ENCODE peak calls at places on chromosomes 13 and 19, in ten cellular contexts. One of them, this sample, is unnamed.

GRCh38 chr19:18878058-18878797 is 17.7 kb downstream of the CERS1 start:
- DNase-seq in brain microvascular endothelial cell: no peak
- DNase-seq in AG04450: no peak
- DNase-seq in fibroblast of mammary gland: no peak
- DNase-seq in BE2C: no peak
- DNase-seq in A549: no peak
- DNase-seq in fibroblast of pulmonary artery: no peak
- DNase-seq in WERI-Rb-1: no peak
- DNase-seq in AG09309: no peak
- DNase-seq in colonic mucosa: no peak
- DNase-seq in this sample: no peak

GRCh38 chr13:103282571-103283450 is 216.6 kb upstream of the SLC10A2 start:
- DNase-seq in brain microvascular endothelial cell: peak
- DNase-seq in AG04450: peak
- DNase-seq in fibroblast of mammary gland: peak
- DNase-seq in BE2C: no peak
- DNase-seq in A549: peak
- DNase-seq in fibroblast of pulmonary artery: peak
- DNase-seq in WERI-Rb-1: no peak
- DNase-seq in AG09309: no peak
- DNase-seq in colonic mucosa: no peak
- DNase-seq in this sample: peak

GRCh38 chr19:934197-934840 is 8.5 kb downstream of the ARID3A start:
- DNase-seq in brain microvascular endothelial cell: no peak
- DNase-seq in AG04450: no peak
- DNase-seq in fibroblast of mammary gland: no peak
- DNase-seq in BE2C: no peak
- DNase-seq in A549: no peak
- DNase-seq in fibroblast of pulmonary artery: no peak
- DNase-seq in WERI-Rb-1: no peak
- DNase-seq in AG09309: no peak
- DNase-seq in colonic mucosa: no peak
- DNase-seq in this sample: no peak

GRCh38 chr13:101065314-101065713 is 351.0 kb downstream of the NALCN start:
- DNase-seq in brain microvascular endothelial cell: peak
- DNase-seq in AG04450: no peak
- DNase-seq in fibroblast of mammary gland: peak
- DNase-seq in BE2C: no peak
- DNase-seq in A549: no peak
- DNase-seq in fibroblast of pulmonary artery: no peak
- DNase-seq in WERI-Rb-1: no peak
- DNase-seq in AG09309: peak
- DNase-seq in colonic mucosa: no peak
- DNase-seq in this sample: peak

GRCh38 chr13:40206241-40207109 is 460.0 kb downstream of the FOXO1 start:
- DNase-seq in brain microvascular endothelial cell: peak
- DNase-seq in AG04450: no peak
- DNase-seq in fibroblast of mammary gland: peak
- DNase-seq in BE2C: no peak
- DNase-seq in A549: no peak
- DNase-seq in fibroblast of pulmonary artery: peak
- DNase-seq in WERI-Rb-1: no peak
- DNase-seq in AG09309: no peak
- DNase-seq in colonic mucosa: no peak
- DNase-seq in this sample: peak

GRCh38 chr19:50668416-50669318 is 19.4 kb downstream of the C19orf81 start:
- DNase-seq in brain microvascular endothelial cell: no peak
- DNase-seq in AG04450: no peak
- DNase-seq in fibroblast of mammary gland: no peak
- DNase-seq in BE2C: no peak
- DNase-seq in A549: no peak
- DNase-seq in fibroblast of pulmonary artery: no peak
- DNase-seq in WERI-Rb-1: no peak
- DNase-seq in AG09309: no peak
- DNase-seq in colonic mucosa: no peak
- DNase-seq in this sample: no peak

GRCh38 chr19:38989066-38989605 is 13.6 kb upstream of the FBXO17 start:
- DNase-seq in brain microvascular endothelial cell: no peak
- DNase-seq in AG04450: no peak
- DNase-seq in fibroblast of mammary gland: no peak
- DNase-seq in BE2C: peak
- DNase-seq in A549: peak
- DNase-seq in fibroblast of pulmonary artery: no peak
- DNase-seq in WERI-Rb-1: peak
- DNase-seq in AG09309: no peak
- DNase-seq in colonic mucosa: no peak
- DNase-seq in this sample: peak

GRCh38 chr19:39155114-39155700 is 29.6 kb downstream of the PAK4 start:
- DNase-seq in brain microvascular endothelial cell: no peak
- DNase-seq in AG04450: no peak
- DNase-seq in fibroblast of mammary gland: no peak
- DNase-seq in BE2C: peak
- DNase-seq in A549: no peak
- DNase-seq in fibroblast of pulmonary artery: no peak
- DNase-seq in WERI-Rb-1: no peak
- DNase-seq in AG09309: no peak
- DNase-seq in colonic mucosa: no peak
- DNase-seq in this sample: no peak

GRCh38 chr13:93235258-93236015 is 8.8 kb downstream of the GPC6 start:
- DNase-seq in brain microvascular endothelial cell: no peak
- DNase-seq in AG04450: no peak
- DNase-seq in fibroblast of mammary gland: peak
- DNase-seq in BE2C: no peak
- DNase-seq in A549: no peak
- DNase-seq in fibroblast of pulmonary artery: peak
- DNase-seq in WERI-Rb-1: peak
- DNase-seq in AG09309: no peak
- DNase-seq in colonic mucosa: no peak
- DNase-seq in this sample: peak

GRCh38 chr19:493391-494170 is 2.7 kb upstream of the MADCAM1 start:
- DNase-seq in brain microvascular endothelial cell: no peak
- DNase-seq in AG04450: no peak
- DNase-seq in fibroblast of mammary gland: no peak
- DNase-seq in BE2C: no peak
- DNase-seq in A549: no peak
- DNase-seq in fibroblast of pulmonary artery: no peak
- DNase-seq in WERI-Rb-1: no peak
- DNase-seq in AG09309: no peak
- DNase-seq in colonic mucosa: no peak
- DNase-seq in this sample: no peak

GRCh38 chr13:96946709-96947311 is 47.5 kb downstream of the OXGR1 start:
- DNase-seq in brain microvascular endothelial cell: no peak
- DNase-seq in AG04450: no peak
- DNase-seq in fibroblast of mammary gland: no peak
- DNase-seq in BE2C: no peak
- DNase-seq in A549: no peak
- DNase-seq in fibroblast of pulmonary artery: no peak
- DNase-seq in WERI-Rb-1: no peak
- DNase-seq in AG09309: no peak
- DNase-seq in colonic mucosa: peak
- DNase-seq in this sample: no peak

GRCh38 chr13:110340812-110341444 is 33.8 kb downstream of the COL4A2 start:
- DNase-seq in brain microvascular endothelial cell: peak
- DNase-seq in AG04450: no peak
- DNase-seq in fibroblast of mammary gland: peak
- DNase-seq in BE2C: no peak
- DNase-seq in A549: no peak
- DNase-seq in fibroblast of pulmonary artery: peak
- DNase-seq in WERI-Rb-1: no peak
- DNase-seq in AG09309: no peak
- DNase-seq in colonic mucosa: peak
- DNase-seq in this sample: peak

GRCh38 chr13:54210397-54211050 is 1181.9 kb downstream of the OLFM4 start:
- DNase-seq in brain microvascular endothelial cell: no peak
- DNase-seq in AG04450: no peak
- DNase-seq in fibroblast of mammary gland: no peak
- DNase-seq in BE2C: no peak
- DNase-seq in A549: no peak
- DNase-seq in fibroblast of pulmonary artery: no peak
- DNase-seq in WERI-Rb-1: no peak
- DNase-seq in AG09309: no peak
- DNase-seq in colonic mucosa: no peak
- DNase-seq in this sample: no peak

GRCh38 chr19:14159059-14159458 is 22.7 kb upstream of the ASF1B start:
- DNase-seq in brain microvascular endothelial cell: no peak
- DNase-seq in AG04450: no peak
- DNase-seq in fibroblast of mammary gland: no peak
- DNase-seq in BE2C: no peak
- DNase-seq in A549: no peak
- DNase-seq in fibroblast of pulmonary artery: no peak
- DNase-seq in WERI-Rb-1: no peak
- DNase-seq in AG09309: no peak
- DNase-seq in colonic mucosa: no peak
- DNase-seq in this sample: no peak

GRCh38 chr19:35718345-35719041 is 690 bp downstream of the KMT2B start:
- DNase-seq in brain microvascular endothelial cell: no peak
- DNase-seq in AG04450: no peak
- DNase-seq in fibroblast of mammary gland: no peak
- DNase-seq in BE2C: peak
- DNase-seq in A549: peak
- DNase-seq in fibroblast of pulmonary artery: peak
- DNase-seq in WERI-Rb-1: no peak
- DNase-seq in AG09309: no peak
- DNase-seq in colonic mucosa: peak
- DNase-seq in this sample: peak

GRCh38 chr13:79290595-79291244 is 115.3 kb downstream of the RBM26 start:
- DNase-seq in brain microvascular endothelial cell: no peak
- DNase-seq in AG04450: no peak
- DNase-seq in fibroblast of mammary gland: no peak
- DNase-seq in BE2C: peak
- DNase-seq in A549: no peak
- DNase-seq in fibroblast of pulmonary artery: no peak
- DNase-seq in WERI-Rb-1: peak
- DNase-seq in AG09309: no peak
- DNase-seq in colonic mucosa: no peak
- DNase-seq in this sample: peak
- TF ChIP-seq CTCF in brain microvascular endothelial cell: no peak
- TF ChIP-seq CTCF in AG04450: no peak
- TF ChIP-seq CTCF in fibroblast of mammary gland: no peak
- TF ChIP-seq CTCF in BE2C: no peak
- TF ChIP-seq CTCF in A549: no peak
- TF ChIP-seq CTCF in fibroblast of pulmonary artery: no peak
- TF ChIP-seq CTCF in WERI-Rb-1: no peak
- TF ChIP-seq CTCF in AG09309: no peak
- TF ChIP-seq CTCF in colonic mucosa: no peak
- TF ChIP-seq CTCF in this sample: no peak

DNA sequence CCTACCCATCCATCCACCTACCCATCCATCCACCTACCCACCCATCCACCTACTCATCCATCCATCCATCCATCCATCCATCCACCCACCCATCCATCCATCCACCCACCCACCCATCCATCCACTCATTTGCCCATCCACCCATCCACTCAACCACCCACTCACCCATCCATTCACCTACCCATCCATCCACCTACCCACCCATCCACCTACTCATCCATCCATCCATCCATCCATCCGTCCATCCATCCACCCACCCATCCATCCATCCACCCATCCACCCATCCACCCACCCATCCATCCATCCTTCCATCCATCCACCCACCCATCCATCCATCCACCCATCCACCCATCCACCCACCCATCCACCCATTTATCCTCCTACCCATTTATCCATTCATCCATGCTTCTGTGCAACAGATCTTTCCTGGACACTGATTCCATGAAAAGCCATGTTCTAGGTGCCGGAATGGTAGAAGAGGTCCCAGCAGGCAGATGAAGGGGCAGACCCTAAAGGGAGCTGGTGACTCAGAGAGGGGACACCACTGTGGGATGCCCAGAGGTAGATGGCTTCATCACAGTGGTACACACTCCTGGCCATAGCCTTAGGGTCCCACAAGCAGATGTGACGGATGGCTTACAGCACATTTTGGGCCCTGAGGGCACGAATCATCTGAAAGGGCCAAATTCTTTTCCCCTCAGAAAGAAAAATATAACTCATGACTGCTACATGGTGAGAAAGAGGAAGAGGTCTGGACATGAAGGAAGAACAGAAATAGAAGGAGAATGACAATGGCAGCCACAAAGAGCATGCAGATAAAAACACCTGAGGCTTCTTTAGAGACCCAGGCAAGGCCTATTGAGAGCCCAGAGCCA is 76.0 kb downstream of the KCTD15 start:
- DNase-seq in brain microvascular endothelial cell: no peak
- DNase-seq in AG04450: no peak
- DNase-seq in fibroblast of mammary gland: no peak
- DNase-seq in BE2C: no peak
- DNase-seq in A549: no peak
- DNase-seq in fibroblast of pulmonary artery: no peak
- DNase-seq in WERI-Rb-1: no peak
- DNase-seq in AG09309: no peak
- DNase-seq in colonic mucosa: no peak
- DNase-seq in this sample: no peak
- H3K4me3 ChIP-seq in brain microvascular endothelial cell: no peak
- H3K4me3 ChIP-seq in AG04450: no peak
- H3K4me3 ChIP-seq in fibroblast of mammary gland: no peak
- H3K4me3 ChIP-seq in BE2C: no peak
- H3K4me3 ChIP-seq in A549: no peak
- H3K4me3 ChIP-seq in fibroblast of pulmonary artery: no peak
- H3K4me3 ChIP-seq in WERI-Rb-1: no peak
- H3K4me3 ChIP-seq in AG09309: no peak
- H3K4me3 ChIP-seq in colonic mucosa: no peak
- H3K4me3 ChIP-seq in this sample: no peak

DNA sequence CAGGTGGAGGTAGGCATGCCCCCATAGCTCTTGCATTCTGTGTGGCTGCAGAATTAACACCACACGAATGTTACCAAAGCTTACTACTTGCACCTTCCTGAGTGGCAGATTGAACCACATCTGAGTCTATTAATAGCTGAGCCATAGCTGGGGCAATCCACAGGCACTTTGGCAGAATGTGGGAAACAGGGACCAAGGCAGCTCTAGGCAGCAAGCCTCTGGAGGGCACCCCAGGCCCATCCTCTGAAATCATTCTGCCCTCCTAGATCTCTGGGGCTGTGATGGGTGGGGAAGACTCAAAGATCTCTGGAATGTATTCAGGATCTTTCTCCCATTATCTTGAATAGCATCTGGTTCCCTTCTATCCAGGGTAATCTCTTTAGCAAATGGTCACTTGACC is 139.3 kb downstream of the TNFRSF19 start:
- DNase-seq in brain microvascular endothelial cell: no peak
- DNase-seq in AG04450: no peak
- DNase-seq in fibroblast of mammary gland: no peak
- DNase-seq in BE2C: no peak
- DNase-seq in A549: no peak
- DNase-seq in fibroblast of pulmonary artery: no peak
- DNase-seq in WERI-Rb-1: no peak
- DNase-seq in AG09309: no peak
- DNase-seq in colonic mucosa: no peak
- DNase-seq in this sample: peak
- TF ChIP-seq CTCF in brain microvascular endothelial cell: peak
- TF ChIP-seq CTCF in AG04450: no peak
- TF ChIP-seq CTCF in fibroblast of mammary gland: no peak
- TF ChIP-seq CTCF in BE2C: no peak
- TF ChIP-seq CTCF in A549: no peak
- TF ChIP-seq CTCF in fibroblast of pulmonary artery: no peak
- TF ChIP-seq CTCF in WERI-Rb-1: peak
- TF ChIP-seq CTCF in AG09309: peak
- TF ChIP-seq CTCF in colonic mucosa: no peak
- TF ChIP-seq CTCF in this sample: peak

DNA sequence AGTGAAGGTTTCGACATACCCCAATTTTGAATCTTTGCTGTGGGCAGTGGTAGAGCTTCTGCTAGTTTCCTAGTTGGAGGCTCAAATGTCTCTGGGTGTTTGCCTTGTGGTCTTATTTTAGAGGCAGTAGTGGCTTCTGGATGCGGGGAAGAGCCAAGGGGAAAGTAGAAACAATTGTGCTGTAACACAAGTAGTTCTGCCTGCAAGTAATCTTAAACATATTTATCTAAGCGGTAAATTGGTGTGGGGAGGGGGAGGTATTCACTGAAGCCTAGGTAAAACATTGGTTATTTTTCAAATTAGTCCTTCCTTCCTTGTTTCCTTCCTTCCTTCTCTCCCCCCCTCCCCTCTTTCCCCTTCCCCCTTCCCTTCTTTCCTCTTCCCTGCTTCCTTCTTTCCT is at the start of gene PCDH20:
- DNase-seq in brain microvascular endothelial cell: no peak
- DNase-seq in AG04450: no peak
- DNase-seq in fibroblast of mammary gland: no peak
- DNase-seq in BE2C: no peak
- DNase-seq in A549: no peak
- DNase-seq in fibroblast of pulmonary artery: no peak
- DNase-seq in WERI-Rb-1: no peak
- DNase-seq in AG09309: no peak
- DNase-seq in colonic mucosa: no peak
- DNase-seq in this sample: no peak
- H3K4me3 ChIP-seq in brain microvascular endothelial cell: peak
- H3K4me3 ChIP-seq in AG04450: no peak
- H3K4me3 ChIP-seq in fibroblast of mammary gland: no peak
- H3K4me3 ChIP-seq in BE2C: peak
- H3K4me3 ChIP-seq in A549: peak
- H3K4me3 ChIP-seq in fibroblast of pulmonary artery: peak
- H3K4me3 ChIP-seq in WERI-Rb-1: no peak
- H3K4me3 ChIP-seq in AG09309: no peak
- H3K4me3 ChIP-seq in colonic mucosa: peak
- H3K4me3 ChIP-seq in this sample: no peak

This sample was measured in cardiac fibroblast.